ENCODE peak calls at places on chromosomes 1 and 21, in four cellular contexts. X, P, R and H are unnamed samples.

GRCh38 chr1:95660736-95661135 is 426.7 kb downstream of the RWDD3 start:
- DNase-seq in P (no peak), X (no peak), R (no peak), H (no peak)

GRCh38 chr1:218829143-218829542 is 344.5 kb upstream of the LYPLAL1 start:
- DNase-seq in X (no peak), R (no peak), P (no peak), H (no peak)

GRCh38 chr1:223747838-223748335 is 35.5 kb downstream of the CAPN2 start:
- DNase-seq in R (no peak), X (no peak), P (no peak), H (no peak)

GRCh38 chr1:218361298-218362065 is 16.3 kb downstream of the TGFB2 start:
- DNase-seq in P (peak), X (peak), R (no peak), H (peak)

GRCh38 chr1:16152521-16153087 is 3.3 kb downstream of the EPHA2 start:
- DNase-seq in R (no peak), X (no peak), P (peak), H (no peak)

GRCh38 chr1:60765204-60765603 is 317.2 kb upstream of the NFIA start:
- DNase-seq in P (peak), X (peak), R (no peak), H (no peak)

GRCh38 chr1:50978144-50978851 is 8.3 kb downstream of the CDKN2C start:
- DNase-seq in R (no peak), P (peak), X (peak), H (peak)

GRCh38 chr1:19317126-19317910 is 5.2 kb downstream of the SLC66A1 start:
- DNase-seq in P (no peak), R (no peak), X (no peak), H (no peak)

GRCh38 chr21:15841856-15842564 is 112.2 kb downstream of the USP25 start:
- DNase-seq in P (no peak), R (no peak), X (no peak), H (no peak)

GRCh38 chr1:65459397-65459768 is 38.9 kb downstream of the LEPR start:
- DNase-seq in R (peak), X (peak), P (peak), H (peak)

GRCh38 chr1:242004751-242005495 is 6.0 kb upstream of the MAP1LC3C start:
- DNase-seq in X (no peak), P (no peak), R (no peak), H (no peak)

GRCh38 chr1:116472431-116472961 is 98.3 kb downstream of the CD58 start:
- DNase-seq in R (no peak), X (peak), P (peak), H (no peak)

GRCh38 chr1:37096523-37096922 is 62.2 kb upstream of the GRIK3 start:
- DNase-seq in X (peak), R (no peak), P (peak), H (no peak)

GRCh38 chr1:12326986-12327385 is 97.2 kb downstream of the VPS13D start:
- DNase-seq in X (no peak), P (no peak), R (no peak), H (no peak)

GRCh38 chr1:31063636-31064035 is 1.9 kb downstream of the PUM1 start:
- DNase-seq in R (no peak), X (no peak), P (peak), H (no peak)

GRCh38 chr1:38238294-38238693 is 191.7 kb upstream of the POU3F1 start:
- DNase-seq in P (no peak), R (no peak), X (no peak), H (no peak)

GRCh38 chr1:185170291-185170848 is 13.4 kb downstream of the SWT1 start:
- DNase-seq in P (peak), X (peak), R (peak), H (peak)

GRCh38 chr1:151312439-151313225 is 14.6 kb downstream of the PI4KB start:
- DNase-seq in X (no peak), P (no peak), R (no peak), H (no peak)

GRCh38 chr1:47782414-47783165 is 214.6 kb downstream of the TRABD2B start:
- DNase-seq in P (no peak), X (no peak), R (no peak), H (peak)

GRCh38 chr1:180248731-180249681 is 18.9 kb downstream of the LHX4 start:
- DNase-seq in R (no peak), P (no peak), X (peak), H (no peak)

GRCh38 chr1:5648410-5649165 is 343.6 kb downstream of the NPHP4 start:
- DNase-seq in R (no peak), P (peak), X (no peak), H (no peak)

GRCh38 chr1:119968068-119968492 is 71.8 kb upstream of the ADAM30 start:
- DNase-seq in R (peak), X (peak), P (peak), H (no peak)

GRCh38 chr1:197735461-197735860 is 39.8 kb downstream of the DENND1B start:
- DNase-seq in R (no peak), P (no peak), X (no peak), H (no peak)

GRCh38 chr1:185463011-185463410 is 146.0 kb upstream of the IVNS1ABP start:
- DNase-seq in X (no peak), R (no peak), P (no peak), H (no peak)

GRCh38 chr1:45589861-45590260 is 6.0 kb downstream of the NASP start:
- DNase-seq in P (no peak), R (no peak), X (no peak), H (no peak)

GRCh38 chr1:182122855-182123254 is 61.3 kb upstream of the ZNF648 start:
- DNase-seq in R (no peak), X (no peak), P (no peak), H (no peak)

GRCh38 chr1:246492611-246493245 is 14.4 kb downstream of the SMYD3 start:
- DNase-seq in X (peak), R (no peak), P (peak), H (peak)

GRCh38 chr1:117606608-117607261 is 887 bp downstream of the TENT5C start:
- DNase-seq in R (no peak), X (no peak), P (no peak), H (peak)

GRCh38 chr1:99305626-99306025 is 41.3 kb downstream of the PLPPR4 start:
- DNase-seq in X (no peak), R (no peak), P (no peak), H (no peak)

GRCh38 chr1:25729774-25730173 is 70.2 kb upstream of the SELENON start:
- DNase-seq in R (no peak), P (no peak), X (no peak), H (no peak)

GRCh38 chr1:206776239-206776638 is 3.9 kb upstream of the IL10 start:
- DNase-seq in X (no peak), P (peak), R (no peak), H (peak)

GRCh38 chr21:32413697-32414578 is 1.4 kb downstream of the EVA1C start:
- DNase-seq in X (no peak), R (no peak), P (no peak), H (no peak)

GRCh38 chr1:159122005-159122621 is 45.5 kb upstream of the AIM2 start:
- DNase-seq in P (no peak), R (peak), X (no peak), H (no peak)

DNA sequence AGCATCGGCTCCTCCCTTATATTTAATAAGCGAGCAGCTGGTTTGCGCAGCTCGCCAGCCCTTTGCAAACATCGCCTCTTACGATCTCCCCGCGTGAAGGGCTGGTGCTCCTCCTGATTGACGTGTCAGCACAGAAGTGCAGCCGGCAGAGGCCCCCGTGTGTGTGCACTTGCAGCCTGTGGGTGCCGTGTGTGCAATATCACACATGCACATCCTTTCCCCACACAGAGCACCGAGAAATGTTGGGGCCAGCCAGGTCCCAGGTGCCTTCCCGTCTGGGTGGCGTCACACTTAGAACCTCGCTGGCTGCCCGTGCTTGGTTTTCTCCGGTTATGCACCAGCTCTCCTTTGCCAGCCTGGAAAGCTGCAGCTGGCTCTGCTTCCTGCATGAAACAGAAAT is 126.6 kb upstream of the AJAP1 start:
- DNase-seq in P (no peak), X (no peak), R (no peak), H (no peak)
- TF ChIP-seq JUND in P (no peak), X (no peak), R (no peak), H (no peak)

GRCh38 chr1:198780376-198780775 is 141.5 kb downstream of the PTPRC start:
- DNase-seq in R (no peak), P (no peak), X (no peak), H (no peak)
- TF ChIP-seq JUND in R (no peak), P (no peak), X (no peak), H (no peak)

GRCh38 chr1:9228589-9228988 is 6.0 kb upstream of the H6PD start:
- DNase-seq in X (no peak), R (no peak), P (no peak), H (no peak)
- TF ChIP-seq JUND in X (no peak), R (no peak), P (no peak), H (no peak)

GRCh38 chr1:166197141-166197540 is 30.3 kb upstream of the FAM78B start:
- DNase-seq in P (no peak), X (no peak), R (no peak), H (no peak)
- TF ChIP-seq JUND in P (no peak), X (no peak), R (no peak), H (no peak)

DNA sequence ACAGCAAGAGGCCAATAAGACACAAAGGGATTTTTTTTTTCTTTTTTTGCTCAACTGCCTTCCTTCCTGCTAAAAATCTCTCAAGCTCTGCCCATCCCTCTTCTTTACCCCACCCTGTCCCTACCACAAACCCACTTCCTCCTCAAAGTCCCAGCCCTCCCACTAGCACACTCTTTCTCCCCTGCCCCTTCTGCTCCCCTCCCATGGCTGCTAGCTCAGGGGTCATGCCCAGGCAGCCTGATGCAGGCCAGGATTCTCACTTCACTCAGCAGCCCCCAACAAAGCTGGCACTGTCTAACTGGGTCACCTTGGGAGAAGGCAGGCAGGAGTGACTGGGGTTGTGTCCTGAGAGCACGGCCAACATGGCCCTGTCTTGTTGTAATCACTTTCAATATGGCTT is 28.8 kb upstream of the PPP2R5A start:
- DNase-seq in P (no peak), X (no peak), R (no peak), H (no peak)
- TF ChIP-seq JUND in P (no peak), X (no peak), R (no peak), H (no peak)

DNA sequence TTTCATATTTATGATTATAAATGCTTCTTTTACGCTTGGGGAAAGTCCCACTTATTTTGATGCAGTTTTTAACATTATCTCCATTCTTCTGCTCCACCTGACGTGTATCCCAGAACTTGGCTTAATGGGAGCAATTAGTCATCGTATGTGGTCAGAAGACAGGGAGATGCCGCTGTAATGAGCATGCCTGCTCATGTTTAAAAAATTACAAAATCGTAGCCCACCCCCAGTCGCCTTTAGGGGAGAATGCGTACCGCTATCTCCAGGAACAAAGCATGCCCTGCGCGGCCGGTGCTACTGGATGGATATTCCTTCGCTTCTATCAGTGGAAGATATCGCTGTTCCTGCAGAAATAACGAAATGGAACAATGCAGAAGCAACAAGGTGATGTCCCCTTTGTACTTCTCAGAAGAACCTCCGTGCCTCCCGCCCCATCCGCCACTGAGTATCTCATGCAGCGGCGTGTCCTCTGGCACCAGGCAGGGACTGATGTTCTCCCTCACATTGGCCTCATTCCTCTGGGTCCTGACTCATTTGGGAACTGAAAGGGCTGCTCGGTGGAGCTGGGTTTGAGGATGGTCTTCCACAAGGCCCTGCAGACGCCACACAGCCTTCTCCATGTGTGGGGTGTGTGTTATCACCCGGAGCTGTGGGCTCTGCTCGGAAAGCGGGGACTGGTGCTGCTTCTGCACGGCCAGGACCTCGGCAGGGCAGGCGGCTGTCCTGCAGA is 116.3 kb upstream of the COL6A1 start:
- DNase-seq in X (no peak), R (no peak), P (no peak), H (no peak)
- TF ChIP-seq JUND in X (peak), R (no peak), P (no peak), H (no peak)

DNA sequence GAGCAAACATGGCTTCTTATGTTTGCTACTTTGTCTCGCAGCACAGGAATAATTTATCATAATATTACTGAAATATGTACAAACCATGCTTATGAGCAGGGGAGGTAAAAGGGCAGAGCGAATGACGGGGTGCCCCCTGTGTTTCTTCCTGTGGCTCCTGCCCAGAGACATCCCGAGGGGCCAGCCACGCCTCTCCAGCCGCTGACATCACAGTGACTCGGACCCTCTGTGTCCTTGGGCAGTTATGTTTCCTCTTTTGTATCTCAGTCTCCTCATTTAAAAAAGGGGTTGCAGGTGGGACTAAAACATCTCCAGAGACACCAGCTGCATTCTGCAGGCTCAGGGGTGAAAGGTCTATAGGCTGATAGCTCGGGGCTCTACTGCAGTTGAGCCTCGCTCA is 14.8 kb downstream of the A3GALT2 start:
- DNase-seq in P (no peak), R (no peak), X (no peak), H (no peak)
- TF ChIP-seq JUND in P (no peak), R (no peak), X (no peak), H (no peak)